ENCODE peak calls at places on chromosomes 6 and 20, in ten cellular contexts. K is HCT116; G is D721Med; T is activated T-helper 2 cell treated with anti-CD3 and anti-CD28 coated beads, Interferon-gamma antibody, Interleukin-2, Interleukin-4, amounts not matched to agents 10 μg/mL and 5 μg/mL and 100 μg/mL, durations not matched to agents 14 hours and 24 hours and 36 hours; J is lower lobe of right lung; V is heart left ventricle; L is endothelial cell; Y is stimulated activated CD4-positive, alpha-beta T cell treated with anti-CD3 and anti-CD28 coated beads, Interleukin-12 subunit alpha, Interleukin-12 subunit beta, amount 100 ng/mL, for 4 hours; P is NCI-H2227 treated with DMSO at 0.1 percent for 48 hours; C is left colon. B is an unnamed sample.

GRCh38 chr6:168964138-168964892 is 289.3 kb downstream of the THBS2 start:
- DNase-seq in K (no peak), G (no peak), T (no peak), J (no peak), V (no peak), L (no peak), Y (no peak), P (no peak), C (no peak), B (no peak)

GRCh38 chr6:13268914-13269532 is 59.3 kb downstream of the TBC1D7 start:
- DNase-seq in K (no peak), G (no peak), T (no peak), J (no peak), V (no peak), L (no peak), Y (no peak), P (peak; percentile 25), C (no peak), B (no peak)

GRCh38 chr6:18388252-18388651 is 1.1 kb downstream of the RNF144B start:
- DNase-seq in K (no peak), G (no peak), T (no peak), J (no peak), V (no peak), L (no peak), Y (no peak), P (no peak), C (no peak), B (no peak)

GRCh38 chr6:56595490-56596122 is 47.1 kb downstream of the DST start:
- DNase-seq in K (peak; percentile 12), G (no peak), T (peak; percentile 21), J (no peak), V (no peak), L (peak; percentile 26), Y (peak; percentile 37), P (peak; percentile 0), C (peak; percentile 37), B (peak; percentile 27)

GRCh38 chr20:52847029-52847660 is 125.0 kb upstream of the TSHZ2 start:
- DNase-seq in K (no peak), G (no peak), T (no peak), J (no peak), V (no peak), L (no peak), Y (no peak), P (no peak), C (no peak), B (no peak)

GRCh38 chr6:29680416-29680815 is 536 bp downstream of the ZFP57 start:
- DNase-seq in K (no peak), G (no peak), T (no peak), J (no peak), V (no peak), L (no peak), Y (no peak), P (no peak), C (no peak), B (no peak)

GRCh38 chr6:164640946-164641345 is 668.5 kb downstream of the C6orf118 start:
- DNase-seq in K (no peak), G (no peak), T (no peak), J (no peak), V (no peak), L (no peak), Y (no peak), P (no peak), C (no peak), B (no peak)

GRCh38 chr6:118982256-118982911 is 47.4 kb upstream of the MCM9 start:
- DNase-seq in K (no peak), G (no peak), T (no peak), J (no peak), V (no peak), L (no peak), Y (no peak), P (no peak), C (no peak), B (no peak)

GRCh38 chr6:10369896-10370295 is 45.0 kb downstream of the TFAP2A start:
- DNase-seq in K (no peak), G (no peak), T (no peak), J (no peak), V (no peak), L (no peak), Y (no peak), P (no peak), C (no peak), B (no peak)

GRCh38 chr20:8094415-8094818 is 37.6 kb upstream of the PLCB1 start:
- DNase-seq in K (no peak), G (no peak), T (no peak), J (peak; percentile 60), V (peak; percentile 48), L (no peak), Y (no peak), P (no peak), C (peak; percentile 42), B (peak; percentile 88)

GRCh38 chr6:21079468-21080048 is 514.0 kb upstream of the SOX4 start:
- DNase-seq in K (no peak), G (no peak), T (no peak), J (no peak), V (no peak), L (no peak), Y (no peak), P (no peak), C (no peak), B (no peak)

GRCh38 chr6:32885698-32886286 is 31.8 kb downstream of the PSMB9 start:
- DNase-seq in K (peak; percentile 72), G (no peak), T (no peak), J (no peak), V (no peak), L (no peak), Y (no peak), P (peak; percentile 32), C (no peak), B (no peak)

GRCh38 chr6:134363323-134364039 is 45.6 kb upstream of the SGK1 start:
- DNase-seq in K (peak; percentile 82), G (no peak), T (no peak), J (no peak), V (no peak), L (no peak), Y (no peak), P (no peak), C (no peak), B (peak; percentile 57)

GRCh38 chr6:73774311-73774766 is 78.3 kb downstream of the CD109 start:
- DNase-seq in K (peak; percentile 22), G (no peak), T (no peak), J (no peak), V (peak; percentile 62), L (no peak), Y (no peak), P (no peak), C (no peak), B (peak; percentile 58)

GRCh38 chr20:16530201-16530681 is 43.0 kb downstream of the KIF16B start:
- DNase-seq in K (peak; percentile 83), G (no peak), T (no peak), J (no peak), V (no peak), L (no peak), Y (no peak), P (no peak), C (peak; percentile 77), B (peak; percentile 72)